ENCODE peak calls at places on chromosomes 1 and 21, in six cellular contexts. V is midbrain, K is astrocyte of the cerebellum, M is germinal center, T is progenitor cell of endocrine pancreas, X is heart left ventricle. G is an unnamed sample.

GRCh38 chr1:202858306-202858705 is 30.6 kb downstream of the RABIF start:
- DNase-seq in V (no peak), K (no peak), M (no peak), T (no peak), X (peak; percentile 66), G (no peak)

GRCh38 chr1:43545686-43546387 is 15.2 kb downstream of the PTPRF start:
- DNase-seq in V (peak; percentile 83), K (no peak), M (no peak), T (peak; percentile 87), X (no peak), G (peak; percentile 96)

GRCh38 chr1:78171736-78172590 is 126.2 kb downstream of the GIPC2 start:
- DNase-seq in V (no peak), K (no peak), M (no peak), T (no peak), X (no peak), G (no peak)

GRCh38 chr1:150444232-150444631 is 43.0 kb upstream of the TARS2 start:
- DNase-seq in V (no peak), K (no peak), M (no peak), T (no peak), X (no peak), G (no peak)

GRCh38 chr1:245605480-245606156 is 450.8 kb downstream of the KIF26B start:
- DNase-seq in V (no peak), K (peak; percentile 87), M (no peak), T (no peak), X (peak; percentile 56), G (no peak)

GRCh38 chr1:20507564-20508410 is at the start of gene MUL1:
- DNase-seq in V (peak; percentile 93), K (peak; percentile 80), M (peak; percentile 92), T (peak; percentile 87), X (peak; percentile 97), G (peak; percentile 98)

GRCh38 chr1:210726621-210727020 is 397.9 kb downstream of the HHAT start:
- DNase-seq in V (peak; percentile 24), K (peak; percentile 11), M (no peak), T (peak; percentile 43), X (no peak), G (peak; percentile 77)

GRCh38 chr1:240515505-240515904 is 96.5 kb downstream of the GREM2 start:
- DNase-seq in V (no peak), K (peak; percentile 87), M (no peak), T (no peak), X (no peak), G (no peak)

GRCh38 chr1:210464519-210465039 is 135.9 kb downstream of the HHAT start:
- DNase-seq in V (no peak), K (no peak), M (no peak), T (no peak), X (no peak), G (no peak)

GRCh38 chr1:166040635-166041034 is 126.2 kb downstream of the FAM78B start:
- DNase-seq in V (no peak), K (no peak), M (no peak), T (no peak), X (no peak), G (peak; percentile 10)

GRCh38 chr1:5297199-5297877 is 642.9 kb downstream of the AJAP1 start:
- DNase-seq in V (peak; percentile 80), K (no peak), M (no peak), T (no peak), X (no peak), G (no peak)

GRCh38 chr1:82838066-82838465 is 1037.3 kb downstream of the ADGRL2 start:
- DNase-seq in V (no peak), K (no peak), M (no peak), T (no peak), X (no peak), G (no peak)

GRCh38 chr1:198656500-198656932 is 17.7 kb downstream of the PTPRC start:
- DNase-seq in V (no peak), K (no peak), M (no peak), T (no peak), X (no peak), G (no peak)

GRCh38 chr21:44943005-44943685 is 3.3 kb downstream of the SLX9 start:
- DNase-seq in V (no peak), K (no peak), M (no peak), T (no peak), X (peak; percentile 35), G (no peak)

GRCh38 chr1:9167638-9168037 is 38.7 kb upstream of the GPR157 start:
- DNase-seq in V (no peak), K (no peak), M (no peak), T (no peak), X (peak; percentile 15), G (no peak)

GRCh38 chr1:202084791-202085681 is 37.7 kb upstream of the GPR37L1 start:
- DNase-seq in V (peak; percentile 94), K (no peak), M (no peak), T (no peak), X (no peak), G (no peak)

GRCh38 chr1:25216123-25216522 is 16.2 kb downstream of the SYF2 start:
- DNase-seq in V (no peak), K (no peak), M (peak; percentile 51), T (no peak), X (no peak), G (no peak)

GRCh38 chr1:38120552-38121230 is 74.1 kb upstream of the POU3F1 start:
- DNase-seq in V (no peak), K (no peak), M (no peak), T (no peak), X (no peak), G (no peak)

GRCh38 chr1:15154480-15155036 is 1.0 kb downstream of the TMEM51 start:
- DNase-seq in V (no peak), K (no peak), M (no peak), T (peak; percentile 22), X (no peak), G (peak; percentile 71)

GRCh38 chr21:44471341-44471740 is 16.0 kb downstream of the LRRC3 start:
- DNase-seq in V (no peak), K (no peak), M (no peak), T (no peak), X (no peak), G (no peak)

GRCh38 chr21:31909153-31909771 is 36.4 kb downstream of the HUNK start:
- DNase-seq in V (no peak), K (no peak), M (no peak), T (no peak), X (no peak), G (no peak)